ENCODE peak calls at places on chromosome 5, in eight cellular contexts. S is H4, D is osteocyte, E is amniotic epithelial cell, Z is upper lobe of right lung, C is GOT3, F is HEK293T, N is HCEC 1CT. J is an unnamed sample.

GRCh38 chr5:154756871-154757646 is 1.9 kb downstream of the LARP1 start:
- DNase-seq in C (no peak), E (peak; percentile 42), D (no peak), N (peak; percentile 41), F (no peak), Z (peak; percentile 83), S (no peak), J (peak; percentile 69)

GRCh38 chr5:170145462-170145861 is 39.8 kb downstream of the FOXI1 start:
- DNase-seq in Z (no peak), E (peak; percentile 6), C (no peak), F (no peak), D (peak; percentile 10), S (no peak), N (no peak), J (no peak)

GRCh38 chr5:74408150-74409043 is 232.1 kb downstream of the ENC1 start:
- DNase-seq in C (no peak), Z (no peak), N (no peak), F (no peak), E (no peak), S (no peak), D (no peak), J (no peak)

GRCh38 chr5:57703726-57704125 is 221.1 kb upstream of the ACTBL2 start:
- DNase-seq in E (peak; percentile 27), Z (no peak), C (no peak), N (peak; percentile 48), S (no peak), F (no peak), D (no peak), J (no peak)

GRCh38 chr5:36605241-36605640 is 1.2 kb upstream of the SLC1A3 start:
- DNase-seq in C (no peak), S (no peak), Z (no peak), E (no peak), D (no peak), N (no peak), F (no peak), J (no peak)

GRCh38 chr5:57066921-57067914 is 106.6 kb upstream of the GPBP1 start:
- DNase-seq in S (no peak), C (no peak), F (no peak), E (peak; percentile 15), Z (no peak), N (no peak), D (no peak), J (no peak)

GRCh38 chr5:122154910-122155309 is 25.6 kb downstream of the ZNF474 start:
- DNase-seq in E (peak; percentile 95), D (no peak), F (no peak), Z (no peak), S (peak; percentile 79), C (no peak), N (peak; percentile 74), J (peak; percentile 79)

GRCh38 chr5:181181650-181182565 is 23.1 kb downstream of the TRIM7 start:
- DNase-seq in F (peak; percentile 64), S (peak; percentile 91), C (no peak), E (peak; percentile 64), Z (peak; percentile 83), N (peak; percentile 65), D (no peak), J (no peak)

GRCh38 chr5:34688015-34688800 is 32.1 kb downstream of the RAI14 start:
- DNase-seq in Z (no peak), E (no peak), D (no peak), C (no peak), F (no peak), N (no peak), S (no peak), J (no peak)

GRCh38 chr5:172484664-172485063 is 30.3 kb upstream of the SH3PXD2B start:
- DNase-seq in S (no peak), F (no peak), Z (no peak), N (no peak), C (no peak), E (no peak), D (no peak), J (no peak)

GRCh38 chr5:96654209-96654608 is 8.0 kb upstream of the CAST start:
- DNase-seq in N (no peak), F (no peak), C (no peak), D (no peak), E (no peak), S (no peak), Z (no peak), J (no peak)